ENCODE peak calls at places on chromosomes 6 and 20, in six cellular contexts. C is Caki2; P is NCI-H446 treated with DMSO at 0.1 percent for 48 hours; G is activated gamma-delta T cell treated with Interleukin-2 at 50 U/mL for 16 hours; A is posterior cingulate gyrus; R is activated T-helper 1 cell treated with anti-CD3 and anti-CD28 coated beads, Interleukin-12 subunit alpha, Interleukin-12 subunit beta, Interleukin-2, Interleukin-4 antibody, amounts not matched to agents 30 ng/mL and 10 ng/mL and 1 ng/mL, durations not matched to agents 14 hours and 24 hours and 36 hours. Y is an unnamed sample.

GRCh38 chr6:161242779-161243693 is 30.8 kb downstream of the AGPAT4 start:
- DNase-seq in C (no peak), P (no peak), G (peak; percentile 74), A (peak; percentile 96), R (no peak), Y (no peak)

GRCh38 chr6:69622230-69622629 is 174.6 kb downstream of the LMBRD1 start:
- DNase-seq in C (no peak), P (peak; percentile 10), G (no peak), A (no peak), R (no peak), Y (no peak)

GRCh38 chr20:24933266-24933908 is 15.7 kb upstream of the CST7 start:
- DNase-seq in C (no peak), P (no peak), G (no peak), A (no peak), R (no peak), Y (no peak)

GRCh38 chr6:113873043-113873667 is 16.0 kb downstream of the MARCKS start:
- DNase-seq in C (no peak), P (no peak), G (no peak), A (no peak), R (no peak), Y (peak; percentile 59)

GRCh38 chr6:15293674-15294073 is 47.8 kb downstream of the JARID2 start:
- DNase-seq in C (no peak), P (no peak), G (no peak), A (no peak), R (no peak), Y (no peak)

GRCh38 chr6:170206931-170207431 is 83.9 kb downstream of the DLL1 start:
- DNase-seq in C (no peak), P (no peak), G (peak; percentile 2), A (peak; percentile 21), R (no peak), Y (no peak)

GRCh38 chr6:16187185-16187584 is 51.2 kb upstream of the GMPR start:
- DNase-seq in C (no peak), P (no peak), G (no peak), A (no peak), R (no peak), Y (no peak)

GRCh38 chr6:42028234-42029061 is 21.9 kb upstream of the TAF8 start:
- DNase-seq in C (peak; percentile 50), P (no peak), G (no peak), A (no peak), R (no peak), Y (no peak)

GRCh38 chr6:105459049-105459448 is 56.2 kb upstream of the PREP start:
- DNase-seq in C (no peak), P (no peak), G (peak; percentile 8), A (no peak), R (no peak), Y (no peak)

GRCh38 chr6:70811788-70812187 is 144.1 kb downstream of the SMAP1 start:
- DNase-seq in C (no peak), P (no peak), G (no peak), A (no peak), R (no peak), Y (no peak)

GRCh38 chr6:155023717-155024116 is 28.6 kb downstream of the TIAM2 start:
- DNase-seq in C (no peak), P (no peak), G (no peak), A (no peak), R (no peak), Y (no peak)

GRCh38 chr6:39296745-39297640 is 17.2 kb downstream of the KCNK17 start:
- DNase-seq in C (no peak), P (no peak), G (no peak), A (peak; percentile 50), R (no peak), Y (no peak)

GRCh38 chr6:135962731-135963130 is 111.2 kb downstream of the PDE7B start:
- DNase-seq in C (peak; percentile 38), P (no peak), G (no peak), A (no peak), R (no peak), Y (no peak)

GRCh38 chr6:4059115-4059777 is 19.7 kb downstream of the FAM217A start:
- DNase-seq in C (peak; percentile 40), P (no peak), G (peak; percentile 65), A (no peak), R (peak; percentile 51), Y (no peak)

GRCh38 chr6:7000825-7001777 is 106.7 kb upstream of the RREB1 start:
- DNase-seq in C (no peak), P (no peak), G (no peak), A (no peak), R (no peak), Y (no peak)

GRCh38 chr6:130900913-130901312 is 73.7 kb downstream of the SMLR1 start:
- DNase-seq in C (no peak), P (no peak), G (no peak), A (no peak), R (no peak), Y (no peak)

GRCh38 chr20:52313335-52313963 is 121.9 kb upstream of the ZFP64 start:
- DNase-seq in C (peak; percentile 67), P (peak; percentile 49), G (no peak), A (no peak), R (no peak), Y (no peak)

GRCh38 chr6:41901882-41902519 is 6.8 kb upstream of the USP49 start:
- DNase-seq in C (no peak), P (no peak), G (peak; percentile 51), A (no peak), R (peak; percentile 31), Y (peak; percentile 19)

GRCh38 chr20:41352106-41352505 is 11.5 kb downstream of the LPIN3 start:
- DNase-seq in C (no peak), P (no peak), G (no peak), A (no peak), R (no peak), Y (no peak)

GRCh38 chr20:37315293-37316110 is 26.0 kb downstream of the MANBAL start:
- DNase-seq in C (no peak), P (no peak), G (no peak), A (no peak), R (no peak), Y (peak; percentile 83)

Y was measured in B cell.